ENCODE peak calls at places on chromosomes 7 and 10, in four cellular contexts. J is fibroblast of lung, L is lower lobe of right lung, U is heart left ventricle. G is an unnamed sample.

GRCh38 chr7:70484255-70484654 is 647.7 kb upstream of the GALNT17 start:
- DNase-seq in J (no peak), L (no peak), U (no peak), G (no peak)

GRCh38 chr7:107045195-107045960 is 873 bp downstream of the PRKAR2B start:
- DNase-seq in J (no peak), L (no peak), U (no peak), G (no peak)

GRCh38 chr10:100528885-100529472 is 692 bp downstream of the NDUFB8 start:
- DNase-seq in J (no peak), L (peak; percentile 46), U (no peak), G (no peak)

GRCh38 chr7:43220250-43220649 is 107.8 kb downstream of the HECW1 start:
- DNase-seq in J (peak; percentile 76), L (no peak), U (no peak), G (peak; percentile 7)

GRCh38 chr7:158650821-158651225 is 53.8 kb downstream of the NCAPG2 start:
- DNase-seq in J (peak; percentile 35), L (no peak), U (no peak), G (peak; percentile 52)

GRCh38 chr7:21690717-21691116 is 147.9 kb downstream of the DNAH11 start:
- DNase-seq in J (peak; percentile 13), L (no peak), U (no peak), G (no peak)

GRCh38 chr7:15581352-15581951 is 19.6 kb upstream of the AGMO start:
- DNase-seq in J (no peak), L (no peak), U (no peak), G (no peak)

GRCh38 chr7:12296051-12296570 is 85.0 kb downstream of the TMEM106B start:
- DNase-seq in J (no peak), L (no peak), U (no peak), G (no peak)

GRCh38 chr7:108331971-108332370 is 124.3 kb downstream of the NRCAM start:
- DNase-seq in J (no peak), L (no peak), U (no peak), G (no peak)

GRCh38 chr7:130899638-130900401 is 165.8 kb upstream of the KLF14 start:
- DNase-seq in J (no peak), L (no peak), U (no peak), G (no peak)

GRCh38 chr10:44385726-44386438 is 985 bp upstream of the CXCL12 start:
- DNase-seq in J (no peak), L (no peak), U (peak; percentile 39), G (no peak)

GRCh38 chr10:50636576-50636975 is 12.8 kb upstream of the SGMS1 start:
- DNase-seq in J (no peak), L (no peak), U (no peak), G (no peak)

GRCh38 chr10:86579883-86580548 is 58.4 kb upstream of the WAPL start:
- DNase-seq in J (no peak), L (no peak), U (no peak), G (no peak)

GRCh38 chr7:100352984-100353684 is 4.8 kb upstream of the PILRB start:
- DNase-seq in J (no peak), L (no peak), U (no peak), G (no peak)

GRCh38 chr10:93080350-93081046 is 6.8 kb downstream of the CYP26A1 start:
- DNase-seq in J (peak; percentile 40), L (peak; percentile 60), U (no peak), G (peak; percentile 20)

GRCh38 chr7:98802088-98802780 is 67.6 kb downstream of the TMEM130 start:
- DNase-seq in J (peak; percentile 4), L (no peak), U (peak; percentile 78), G (no peak)

GRCh38 chr7:29866490-29866930 is 60.2 kb downstream of the WIPF3 start:
- DNase-seq in J (peak; percentile 27), L (peak; percentile 79), U (peak; percentile 67), G (no peak)

GRCh38 chr7:155291045-155291530 is 6.6 kb upstream of the INSIG1 start:
- DNase-seq in J (peak; percentile 70), L (peak; percentile 67), U (peak; percentile 49), G (no peak)

GRCh38 chr7:30327813-30328212 is 43.4 kb downstream of the ZNRF2 start:
- DNase-seq in J (peak; percentile 65), L (no peak), U (no peak), G (no peak)

GRCh38 chr7:8597565-8597964 is 164.2 kb downstream of the NXPH1 start:
- DNase-seq in J (no peak), L (no peak), U (no peak), G (no peak)

GRCh38 chr10:117610321-117610720 is 67.8 kb downstream of the EMX2 start:
- DNase-seq in J (no peak), L (no peak), U (peak; percentile 33), G (no peak)

GRCh38 chr10:43316988-43317387 is 50.1 kb upstream of the RASGEF1A start:
- DNase-seq in J (no peak), L (no peak), U (no peak), G (no peak)

GRCh38 chr7:131212114-131212513 is 115.6 kb upstream of the MKLN1 start:
- DNase-seq in J (peak; percentile 37), L (no peak), U (no peak), G (no peak)

GRCh38 chr10:89206402-89207180 is 526 bp downstream of the CH25H start:
- DNase-seq in J (peak; percentile 49), L (peak; percentile 49), U (peak; percentile 31), G (no peak)
- H3K4me3 ChIP-seq in J (peak overlapping the region; percentile 60), L (peak overlapping the region; percentile 61), U (peak overlapping the region; percentile 50), G (peak overlapping the region; percentile 50)

GRCh38 chr7:137289101-137289500 is 54.4 kb downstream of the PTN start:
- DNase-seq in J (no peak), L (no peak), U (no peak), G (no peak)

GRCh38 chr7:137283147-137283546 is 60.4 kb downstream of the PTN start:
- DNase-seq in J (no peak), L (no peak), U (no peak), G (no peak)

GRCh38 chr7:137282043-137282442 is 61.5 kb downstream of the PTN start:
- DNase-seq in J (peak; percentile 14), L (no peak), U (no peak), G (no peak)

GRCh38 chr7:137287651-137288258 is 55.8 kb downstream of the PTN start:
- DNase-seq in J (peak; percentile 26), L (no peak), U (no peak), G (no peak)
- TF ChIP-seq CTCF in J (peak; percentile 19), L (no peak), U (no peak), G (peak; percentile 24)

GRCh38 chr10:1044964-1045363 is 4.0 kb downstream of the IDI1 start:
- DNase-seq in J (no peak), L (no peak), U (no peak), G (no peak)
- H3K4me3 ChIP-seq in J (no peak overlapping the region), L (no peak overlapping the region), U (no peak overlapping the region), G (no peak overlapping the region)

GRCh38 chr10:69064762-69065328 is 23.1 kb upstream of the SRGN start:
- DNase-seq in J (no peak), L (no peak), U (no peak), G (no peak)
- TF ChIP-seq CTCF in J (no peak), L (no peak), U (no peak), G (no peak)

GRCh38 chr10:126314848-126315247 is 73.4 kb downstream of the ADAM12 start:
- DNase-seq in J (no peak), L (no peak), U (no peak), G (no peak)
- H3K4me3 ChIP-seq in J (no peak overlapping the region), L (no peak overlapping the region), U (no peak overlapping the region), G (no peak overlapping the region)

DNA sequence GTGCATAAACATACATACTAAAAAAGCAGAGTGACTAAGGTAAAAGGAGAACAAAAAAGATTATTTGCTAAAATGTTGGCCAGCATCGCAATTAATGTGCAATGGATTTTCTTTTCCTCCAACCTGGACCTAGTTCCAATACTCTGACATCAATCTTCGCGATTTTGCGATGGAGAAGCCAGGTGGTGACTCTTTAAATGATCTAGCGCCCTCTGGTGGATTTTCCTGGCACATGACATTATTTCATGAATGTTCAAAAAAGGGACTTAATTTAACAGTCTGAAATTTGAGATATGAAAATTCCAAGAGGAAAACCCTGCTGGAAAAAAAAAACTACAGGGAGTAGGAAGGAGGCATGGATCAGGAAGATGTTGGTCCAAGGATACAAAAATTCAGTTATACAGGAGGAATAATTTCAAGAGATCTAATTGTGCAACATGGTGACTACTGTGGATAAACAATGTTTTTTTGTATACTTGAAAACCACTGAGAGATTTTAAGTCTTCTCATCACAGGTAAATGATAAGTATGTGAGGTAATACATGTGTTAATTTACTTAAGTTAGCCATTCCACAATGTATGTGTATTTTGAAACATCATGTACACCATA is 4.3 kb upstream of the KCNMA1 start:
- DNase-seq in J (peak; percentile 89), L (no peak), U (peak; percentile 38), G (peak; percentile 33)
- TF ChIP-seq CTCF in J (peak; percentile 80), L (peak; percentile 78), U (peak; percentile 85), G (peak; percentile 70)

GRCh38 chr7:151016505-151016904 is 7.8 kb downstream of the ATG9B start:
- DNase-seq in J (no peak), L (no peak), U (no peak), G (no peak)

GRCh38 chr7:151017370-151017952 is 6.8 kb downstream of the ATG9B start:
- DNase-seq in J (no peak), L (no peak), U (no peak), G (no peak)

GRCh38 chr7:151017953-151018420 is 6.3 kb downstream of the ATG9B start:
- DNase-seq in J (peak; percentile 31), L (peak; percentile 79), U (no peak), G (no peak)

GRCh38 chr7:151015967-151016366 is 8.3 kb downstream of the ATG9B start:
- DNase-seq in J (no peak), L (no peak), U (no peak), G (no peak)

DNA sequence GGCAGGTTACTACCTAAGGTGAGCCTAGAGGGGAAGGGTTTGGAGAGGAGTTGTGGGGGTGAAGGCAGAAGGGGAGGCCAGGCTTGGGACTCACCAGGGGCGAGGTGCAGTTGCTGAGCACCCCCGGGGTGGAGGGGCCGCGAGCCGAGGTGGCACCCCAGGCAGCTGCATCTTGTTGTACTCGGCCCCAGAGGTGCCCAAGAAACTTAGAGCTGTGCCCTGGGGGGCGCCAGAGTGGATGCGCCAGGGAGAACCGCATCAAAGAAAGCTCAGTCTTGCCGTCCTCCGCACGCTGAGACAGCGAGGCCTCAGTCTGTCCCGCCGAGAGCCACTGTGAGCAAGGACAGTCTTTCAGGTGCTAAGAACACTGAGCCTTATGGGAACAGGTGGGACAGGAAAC is 7.4 kb downstream of the ATG9B start:
- DNase-seq in J (no peak), L (no peak), U (no peak), G (no peak)
- H3K4me3 ChIP-seq in J (no peak overlapping the region), L (no peak overlapping the region), U (no peak overlapping the region), G (no peak overlapping the region)

DNA sequence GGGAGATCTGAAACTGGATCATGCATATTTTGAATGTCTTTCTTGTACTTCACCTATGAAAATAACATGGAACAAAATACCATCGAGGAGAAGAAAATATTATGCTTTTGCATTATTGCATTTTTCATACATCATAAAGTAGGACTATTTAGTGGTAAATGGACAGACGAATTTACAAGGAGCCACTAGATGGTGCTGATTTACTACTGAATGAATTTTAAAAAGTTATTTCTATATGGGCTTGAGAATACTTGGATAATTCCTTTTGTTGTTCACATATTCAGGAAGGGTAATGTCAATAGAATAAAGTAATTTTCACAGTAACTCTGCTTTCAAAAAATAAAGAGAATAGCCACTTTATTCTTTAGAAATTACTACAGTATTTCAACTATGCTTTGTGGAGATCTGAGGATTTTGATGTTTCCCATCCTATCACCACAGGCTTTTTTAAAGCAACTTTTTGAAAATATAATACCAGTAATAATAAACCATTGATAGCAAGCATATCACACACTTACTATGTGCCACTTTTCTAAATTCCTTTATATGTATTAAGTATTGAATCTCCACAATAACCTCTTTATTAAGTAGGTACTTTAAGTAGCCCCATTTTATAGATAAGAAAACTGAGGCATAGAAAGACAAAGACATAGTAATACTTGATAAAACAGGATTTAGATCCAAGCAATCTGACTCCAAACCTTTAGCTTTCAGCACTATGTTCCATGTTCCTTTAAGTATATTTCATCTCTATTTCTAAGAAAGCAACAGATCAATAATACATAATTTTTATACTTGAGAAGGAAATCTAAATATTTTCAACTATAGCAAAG is 38.6 kb downstream of the NEBL start:
- DNase-seq in J (peak; percentile 76), L (no peak), U (no peak), G (no peak)
- TF ChIP-seq CTCF in J (no peak), L (peak; percentile 52), U (peak; percentile 58), G (no peak)